ENCODE peak calls at places on chromosome 16, in eight cellular contexts. X is ELR, Z is mucosa of gallbladder, F is HT1080, J is SHP77, R is A172, K is ovary, N is iris pigment epithelial cell. B is an unnamed sample.
A peak's percentile ranks its signal among the peaks of the same experiment; 100 is the strongest.

GRCh38 chr16:7614022-7614795 is 281.6 kb downstream of the RBFOX1 start:
- DNase-seq in Z (no peak), K (no peak), X (no peak), N (no peak), F (no peak), J (no peak), R (no peak), B (no peak)

GRCh38 chr16:58628845-58629680 is 563 bp downstream of the CNOT1 start:
- DNase-seq in X (peak; percentile 56), K (peak; percentile 35), F (peak; percentile 17), J (peak; percentile 40), Z (peak; percentile 28), R (peak; percentile 53), N (peak; percentile 43), B (peak; percentile 59)

GRCh38 chr16:10408824-10409381 is 23.0 kb downstream of the ATF7IP2 start:
- DNase-seq in K (no peak), N (peak; percentile 37), Z (no peak), X (no peak), R (peak; percentile 10), J (no peak), F (no peak), B (no peak)

GRCh38 chr16:81319221-81319912 is 4.6 kb downstream of the GAN start:
- DNase-seq in J (no peak), N (peak; percentile 89), Z (no peak), K (no peak), F (peak; percentile 76), R (peak; percentile 63), X (peak; percentile 89), B (no peak)

GRCh38 chr16:66478733-66479511 is 51.8 kb downstream of the BEAN1 start:
- DNase-seq in R (peak; percentile 60), X (peak; percentile 80), Z (peak; percentile 77), K (peak; percentile 48), N (peak; percentile 50), F (peak; percentile 64), J (peak; percentile 67), B (peak; percentile 82)

GRCh38 chr16:3675601-3676130 is 21.2 kb downstream of the DNASE1 start:
- DNase-seq in X (no peak), Z (no peak), N (no peak), R (no peak), F (no peak), K (no peak), J (no peak), B (no peak)

GRCh38 chr16:50371936-50372595 is 3.3 kb upstream of the BRD7 start:
- DNase-seq in X (peak; percentile 56), R (no peak), Z (no peak), N (peak; percentile 23), F (no peak), J (peak; percentile 40), K (peak; percentile 23), B (no peak)

GRCh38 chr16:1119766-1120611 is 23.9 kb upstream of the C1QTNF8 start:
- DNase-seq in N (no peak), F (no peak), K (no peak), R (peak; percentile 81), Z (no peak), X (no peak), J (no peak), B (no peak)

GRCh38 chr16:67932462-67932840 is 789 bp upstream of the CTRL start:
- DNase-seq in R (no peak), F (no peak), N (no peak), K (no peak), Z (no peak), J (no peak), X (no peak), B (no peak)

GRCh38 chr16:82924075-82924854 is 297.5 kb downstream of the CDH13 start:
- DNase-seq in K (no peak), Z (no peak), R (peak; percentile 19), X (no peak), N (peak; percentile 36), J (no peak), F (no peak), B (no peak)

GRCh38 chr16:3498988-3499387 is 1.8 kb upstream of the CLUAP1 start:
- DNase-seq in N (no peak), J (no peak), K (no peak), X (no peak), Z (no peak), R (no peak), F (no peak), B (no peak)

GRCh38 chr16:50771366-50771765 is 29.5 kb downstream of the CYLD start:
- DNase-seq in J (no peak), Z (no peak), F (peak; percentile 47), K (no peak), N (peak; percentile 74), R (no peak), X (peak; percentile 85), B (no peak)

GRCh38 chr16:57998484-57998883 is 2.0 kb downstream of the ZNF319 start:
- DNase-seq in J (no peak), R (peak; percentile 57), Z (no peak), F (peak; percentile 65), X (peak; percentile 65), N (peak; percentile 78), K (no peak), B (peak; percentile 80)

GRCh38 chr16:55240933-55241332 is 83.1 kb upstream of the IRX6 start:
- DNase-seq in X (no peak), Z (no peak), J (no peak), K (no peak), R (no peak), F (no peak), N (no peak), B (no peak)

GRCh38 chr16:83762141-83763024 is 45.4 kb upstream of the HSBP1 start:
- DNase-seq in Z (no peak), X (no peak), N (no peak), J (no peak), K (no peak), F (no peak), R (no peak), B (no peak)

GRCh38 chr16:20049831-20050230 is 23.9 kb downstream of the GPR139 start:
- DNase-seq in N (no peak), R (no peak), K (no peak), Z (peak; percentile 32), F (no peak), X (no peak), J (no peak), B (no peak)

GRCh38 chr16:80463303-80463702 is 77.5 kb upstream of the DYNLRB2 start:
- DNase-seq in R (no peak), N (no peak), X (no peak), J (no peak), Z (peak; percentile 66), F (no peak), K (no peak), B (no peak)

GRCh38 chr16:52912565-52913173 is 140.0 kb downstream of the CHD9NB start:
- DNase-seq in X (peak; percentile 56), N (peak; percentile 60), F (peak; percentile 47), Z (peak; percentile 73), K (no peak), J (peak; percentile 66), R (peak; percentile 51), B (peak; percentile 69)

GRCh38 chr16:70686376-70687171 is 721 bp upstream of the MTSS2 start:
- DNase-seq in X (peak; percentile 38), N (no peak), K (no peak), J (peak; percentile 60), R (no peak), F (no peak), Z (no peak), B (no peak)

GRCh38 chr16:58027341-58028167 is 2.0 kb downstream of the MMP15 start:
- DNase-seq in K (no peak), N (peak; percentile 54), F (no peak), X (peak; percentile 37), Z (no peak), R (no peak), J (no peak), B (no peak)

GRCh38 chr16:84478172-84478948 is 26.1 kb downstream of the MEAK7 start:
- DNase-seq in F (peak; percentile 65), X (peak; percentile 90), Z (no peak), K (no peak), R (peak; percentile 71), J (no peak), N (peak; percentile 81), B (no peak)

GRCh38 chr16:14400285-14400977 is 229.6 kb downstream of the PARN start:
- DNase-seq in N (no peak), R (no peak), F (no peak), K (no peak), Z (no peak), X (no peak), J (no peak), B (no peak)

GRCh38 chr16:84717484-84717883 is 17.7 kb downstream of the USP10 start:
- DNase-seq in J (no peak), Z (no peak), K (no peak), N (no peak), F (peak; percentile 21), X (peak; percentile 67), R (no peak), B (no peak)

GRCh38 chr16:88479795-88480760 is 27.0 kb downstream of the ZFPM1 start:
- DNase-seq in R (no peak), X (no peak), Z (no peak), J (no peak), K (no peak), N (no peak), F (no peak), B (no peak)

GRCh38 chr16:30977502-30977901 is 7.5 kb upstream of the HSD3B7 start:
- DNase-seq in K (no peak), J (no peak), F (no peak), Z (no peak), R (no peak), X (peak; percentile 36), N (no peak), B (no peak)

GRCh38 chr16:57635266-57636097 is 7.1 kb downstream of the ADGRG1 start:
- DNase-seq in F (no peak), K (no peak), R (no peak), X (no peak), J (no peak), N (no peak), Z (peak; percentile 57), B (no peak)

GRCh38 chr16:84600343-84601229 is 17.3 kb downstream of the COTL1 start:
- DNase-seq in Z (no peak), R (peak; percentile 57), F (no peak), N (peak; percentile 49), X (no peak), K (no peak), J (no peak), B (no peak)

GRCh38 chr16:89599451-89599858 is 14.0 kb upstream of the DPEP1 start:
- DNase-seq in N (no peak), R (peak; percentile 79), K (no peak), J (peak; percentile 79), X (peak; percentile 70), Z (no peak), F (peak; percentile 47), B (no peak)

GRCh38 chr16:84741351-84741791 is 41.6 kb downstream of the USP10 start:
- DNase-seq in N (peak; percentile 40), X (peak; percentile 72), Z (no peak), J (no peak), F (peak; percentile 70), R (peak; percentile 59), K (no peak), B (no peak)

GRCh38 chr16:85642762-85643281 is 29.7 kb downstream of the GSE1 start:
- DNase-seq in J (no peak), Z (no peak), K (no peak), R (no peak), N (no peak), F (no peak), X (no peak), B (no peak)

GRCh38 chr16:21083729-21084268 is 66.8 kb downstream of the DNAH3 start:
- DNase-seq in Z (peak; percentile 45), N (peak; percentile 53), J (peak; percentile 52), F (peak; percentile 67), K (peak; percentile 21), X (peak; percentile 64), R (peak; percentile 70), B (peak; percentile 69)

GRCh38 chr16:31118223-31119155 is 1.0 kb downstream of the KAT8 start:
- DNase-seq in F (no peak), Z (no peak), K (no peak), R (no peak), N (peak; percentile 92), X (peak; percentile 94), J (no peak), B (no peak)

GRCh38 chr16:87603684-87604571 is 1.6 kb downstream of the JPH3 start:
- DNase-seq in F (no peak), N (no peak), X (no peak), J (peak; percentile 33), Z (no peak), R (no peak), K (no peak), B (no peak)

GRCh38 chr16:64898159-64898558 is 223.7 kb downstream of the CDH11 start:
- DNase-seq in X (no peak), N (no peak), J (no peak), R (no peak), K (no peak), F (no peak), Z (no peak), B (no peak)